ENCODE peak calls at places on chromosomes 12 and 14, in nine cellular contexts. S is tibial artery; V is heart right ventricle; A is adrenal gland; W is CD4-positive, alpha-beta memory T cell; C is GM23338; T is GM23248; Z is uterus; K is right lobe of liver. Y is an unnamed sample. For H3K4me1, the result is how much of the 10 kb centered on the place peaks cover.

GRCh38 chr12:388547-389137 is 478 bp downstream of the KDM5A start:
- DNase-seq in S (peak), V (no peak), A (no peak), W (peak), C (peak), T (peak), Z (no peak), K (peak), Y (peak)

GRCh38 chr12:94289551-94290312 is 141.4 kb downstream of the PLXNC1 start:
- DNase-seq in S (no peak), V (no peak), A (peak), W (no peak), C (no peak), T (peak), Z (peak), K (no peak), Y (no peak)

GRCh38 chr12:1185460-1186182 is 194.6 kb downstream of the ERC1 start:
- DNase-seq in S (no peak), V (no peak), A (no peak), W (no peak), C (no peak), T (no peak), Z (no peak), K (no peak), Y (no peak)

GRCh38 chr12:49959570-49960473 is 1.9 kb upstream of the AQP5 start:
- DNase-seq in S (no peak), V (no peak), A (no peak), W (no peak), C (peak), T (no peak), Z (no peak), K (no peak), Y (no peak)

GRCh38 chr12:130079254-130079653 is 83.0 kb upstream of the FZD10 start:
- DNase-seq in S (no peak), V (no peak), A (no peak), W (no peak), C (no peak), T (no peak), Z (no peak), K (no peak), Y (no peak)

GRCh38 chr12:71303199-71303598 is 136.4 kb upstream of the LGR5 start:
- DNase-seq in S (no peak), V (no peak), A (no peak), W (no peak), C (no peak), T (no peak), Z (no peak), K (no peak), Y (no peak)

GRCh38 chr14:68160269-68160668 is 340.7 kb downstream of the RAD51B start:
- DNase-seq in S (no peak), V (no peak), A (no peak), W (no peak), C (no peak), T (no peak), Z (no peak), K (no peak), Y (no peak)

GRCh38 chr12:95545731-95546490 is 5.4 kb downstream of the USP44 start:
- DNase-seq in S (no peak), V (no peak), A (no peak), W (no peak), C (peak), T (no peak), Z (no peak), K (no peak), Y (no peak)

GRCh38 chr14:70784886-70785285 is 24.4 kb downstream of the MAP3K9 start:
- DNase-seq in S (no peak), V (no peak), A (no peak), W (no peak), C (no peak), T (no peak), Z (no peak), K (no peak), Y (no peak)

GRCh38 chr12:29451886-29452285 is 45.6 kb downstream of the OVCH1 start:
- DNase-seq in S (no peak), V (no peak), A (no peak), W (no peak), C (no peak), T (no peak), Z (no peak), K (peak), Y (no peak)

GRCh38 chr14:60163741-60164140 is 1.5 kb downstream of the DHRS7 start:
- DNase-seq in S (no peak), V (no peak), A (no peak), W (no peak), C (peak), T (peak), Z (no peak), K (no peak), Y (no peak)

GRCh38 chr12:113302925-113303640 is 31.8 kb downstream of the SLC8B1 start:
- DNase-seq in S (no peak), V (no peak), A (no peak), W (no peak), C (no peak), T (no peak), Z (no peak), K (no peak), Y (no peak)

GRCh38 chr14:39807271-39807670 is 375.0 kb upstream of the FBXO33 start:
- DNase-seq in S (no peak), V (no peak), A (no peak), W (no peak), C (no peak), T (no peak), Z (no peak), K (no peak), Y (no peak)

GRCh38 chr12:110790301-110790700 is 47.6 kb upstream of the PPP1CC start:
- DNase-seq in S (no peak), V (no peak), A (no peak), W (no peak), C (no peak), T (peak), Z (no peak), K (no peak), Y (no peak)

GRCh38 chr14:78182722-78183121 is 12.5 kb downstream of the NRXN3 start:
- DNase-seq in S (no peak), V (no peak), A (no peak), W (no peak), C (no peak), T (no peak), Z (no peak), K (no peak), Y (no peak)

GRCh38 chr12:25994901-25995625 is 36.6 kb downstream of the RASSF8 start:
- DNase-seq in S (no peak), V (no peak), A (no peak), W (no peak), C (peak), T (peak), Z (no peak), K (no peak), Y (no peak)

GRCh38 chr12:40224439-40225291 is at the start of gene LRRK2:
- DNase-seq in S (peak), V (peak), A (peak), W (peak), C (peak), T (peak), Z (peak), K (peak), Y (peak)

GRCh38 chr14:34053666-34054065 is 102.8 kb upstream of the EGLN3 start:
- DNase-seq in S (no peak), V (peak), A (no peak), W (no peak), C (no peak), T (peak), Z (peak), K (no peak), Y (peak)

GRCh38 chr14:56862843-56863242 is 52.6 kb upstream of the OTX2 start:
- DNase-seq in S (no peak), V (no peak), A (no peak), W (no peak), C (no peak), T (no peak), Z (no peak), K (no peak), Y (no peak)

GRCh38 chr12:95316798-95317197 is 99.2 kb downstream of the VEZT start:
- DNase-seq in S (no peak), V (no peak), A (no peak), W (no peak), C (no peak), T (no peak), Z (no peak), K (no peak), Y (no peak)

GRCh38 chr12:57216014-57216891 is at the start of gene NXPH4:
- DNase-seq in S (no peak), V (no peak), A (no peak), W (no peak), C (peak), T (peak), Z (peak), K (no peak), Y (peak)

GRCh38 chr12:102498471-102498870 is 18.1 kb upstream of the IGF1 start:
- DNase-seq in S (no peak), V (no peak), A (no peak), W (no peak), C (no peak), T (no peak), Z (no peak), K (no peak), Y (no peak)

GRCh38 chr12:95529693-95530225 is 21.5 kb downstream of the USP44 start:
- DNase-seq in S (no peak), V (no peak), A (no peak), W (no peak), C (no peak), T (peak), Z (no peak), K (no peak), Y (no peak)

GRCh38 chr14:80325112-80325511 is 113.8 kb upstream of the DIO2 start:
- DNase-seq in S (no peak), V (no peak), A (no peak), W (no peak), C (no peak), T (no peak), Z (no peak), K (no peak), Y (no peak)

GRCh38 chr12:53185582-53186153 is 4.9 kb upstream of the CSAD start:
- DNase-seq in S (no peak), V (no peak), A (no peak), W (no peak), C (no peak), T (peak), Z (no peak), K (no peak), Y (no peak)

GRCh38 chr14:105014032-105014431 is 6.9 kb downstream of the CDCA4 start:
- DNase-seq in S (peak), V (no peak), A (no peak), W (no peak), C (no peak), T (no peak), Z (no peak), K (no peak), Y (no peak)

GRCh38 chr14:105013150-105013787 is 7.6 kb downstream of the CDCA4 start:
- DNase-seq in S (peak), V (peak), A (no peak), W (no peak), C (no peak), T (peak), Z (no peak), K (no peak), Y (peak)

GRCh38 chr14:105015905-105016304 is 5.0 kb downstream of the CDCA4 start:
- DNase-seq in S (no peak), V (no peak), A (no peak), W (no peak), C (no peak), T (no peak), Z (no peak), K (no peak), Y (no peak)

GRCh38 chr14:105015242-105015641 is 5.6 kb downstream of the CDCA4 start:
- DNase-seq in S (no peak), V (no peak), A (no peak), W (peak), C (no peak), T (no peak), Z (no peak), K (no peak), Y (no peak)

DNA sequence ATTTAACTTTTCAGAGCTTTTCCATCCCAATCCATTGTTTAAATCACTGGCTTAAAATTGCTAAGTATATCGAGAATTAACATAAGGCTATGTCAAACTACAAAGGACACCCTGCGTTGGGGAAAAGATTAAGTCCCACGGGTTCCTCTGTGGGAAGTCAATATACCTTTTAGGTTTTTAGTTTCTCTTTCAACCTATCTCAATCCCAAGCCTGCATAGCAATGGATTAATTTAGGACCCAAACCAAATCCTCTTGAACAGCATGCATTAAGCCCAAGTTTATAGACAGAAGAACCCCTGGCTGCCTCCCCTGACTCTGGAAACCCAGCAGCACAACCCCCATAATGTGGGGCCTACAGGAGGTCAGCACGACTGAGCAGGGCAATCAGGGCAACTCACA is 6.3 kb downstream of the CDCA4 start:
- DNase-seq in S (no peak), V (no peak), A (no peak), W (no peak), C (no peak), T (no peak), Z (no peak), K (no peak), Y (no peak)
- H3K4me3 ChIP-seq in S (no peak), V (no peak), A (no peak), W (peak), C (no peak), T (no peak), Z (no peak), K (no peak), Y (no peak)

GRCh38 chr12:46366771-46367170 is 5.8 kb downstream of the SLC38A2 start:
- DNase-seq in S (no peak), V (no peak), A (no peak), W (no peak), C (no peak), T (no peak), Z (no peak), K (no peak), Y (no peak)

GRCh38 chr12:46364300-46364696 is 8.3 kb downstream of the SLC38A2 start:
- DNase-seq in S (no peak), V (no peak), A (no peak), W (no peak), C (no peak), T (no peak), Z (no peak), K (no peak), Y (no peak)

GRCh38 chr12:46364777-46365580 is 7.6 kb downstream of the SLC38A2 start:
- DNase-seq in S (no peak), V (peak), A (peak), W (no peak), C (no peak), T (peak), Z (no peak), K (peak), Y (no peak)

GRCh38 chr12:46367351-46368029 is 5.1 kb downstream of the SLC38A2 start:
- DNase-seq in S (no peak), V (no peak), A (no peak), W (no peak), C (no peak), T (no peak), Z (no peak), K (no peak), Y (no peak)

DNA sequence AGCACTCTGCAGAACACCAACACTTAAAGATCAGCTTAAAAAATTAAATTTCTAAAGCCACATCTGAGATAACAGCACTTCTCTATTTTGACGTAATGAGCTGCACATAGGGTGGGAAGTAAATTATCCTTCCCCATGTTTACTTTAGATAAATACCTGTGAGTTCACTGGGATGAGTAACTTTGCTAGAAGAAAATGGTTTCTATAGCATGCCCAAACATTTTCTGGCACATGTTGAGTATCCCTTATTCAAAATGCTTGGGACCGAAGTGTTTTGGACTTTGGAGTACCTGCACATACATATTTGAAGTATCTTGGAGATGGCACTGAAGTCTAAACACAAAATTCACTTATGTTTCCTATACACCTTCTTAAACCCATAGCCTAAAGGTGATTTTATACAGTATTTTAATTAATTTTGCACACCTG is 6.6 kb downstream of the SLC38A2 start:
- DNase-seq in S (no peak), V (no peak), A (no peak), W (no peak), C (no peak), T (no peak), Z (no peak), K (no peak), Y (no peak)
- H3K4me1 ChIP-seq in S (half or more), V (half or more), A (half or more), W (half or more), C (under half), T (under half), Z (under half), K (under half), Y (half or more)

GRCh38 chr12:24944598-24944975 is 4.3 kb downstream of the BCAT1 start:
- DNase-seq in S (no peak), V (no peak), A (no peak), W (no peak), C (no peak), T (no peak), Z (no peak), K (no peak), Y (no peak)

GRCh38 chr12:24945039-24945438 is 3.9 kb downstream of the BCAT1 start:
- DNase-seq in S (no peak), V (no peak), A (no peak), W (no peak), C (no peak), T (no peak), Z (no peak), K (no peak), Y (no peak)

GRCh38 chr12:24947541-24948451 is 1.1 kb downstream of the BCAT1 start:
- DNase-seq in S (no peak), V (no peak), A (no peak), W (peak), C (peak), T (peak), Z (no peak), K (no peak), Y (no peak)

GRCh38 chr12:24943947-24944597 is 4.8 kb downstream of the BCAT1 start:
- DNase-seq in S (no peak), V (no peak), A (no peak), W (no peak), C (peak), T (no peak), Z (no peak), K (no peak), Y (no peak)

GRCh38 chr12:24945822-24946221 is 3.1 kb downstream of the BCAT1 start:
- DNase-seq in S (no peak), V (no peak), A (no peak), W (no peak), C (no peak), T (no peak), Z (no peak), K (no peak), Y (no peak)
- H3K4me3 ChIP-seq in S (no peak), V (no peak), A (no peak), W (no peak), C (peak), T (peak), Z (no peak), K (no peak), Y (no peak)

GRCh38 chr14:26444745-26445144 is 153.1 kb downstream of the NOVA1 start:
- DNase-seq in S (no peak), V (no peak), A (no peak), W (no peak), C (peak), T (peak), Z (no peak), K (no peak), Y (no peak)
- H3K4me1 ChIP-seq in S (under half), V (under half), A (under half), W (under half), C (under half), T (under half), Z (under half), K (under half), Y (under half)

DNA sequence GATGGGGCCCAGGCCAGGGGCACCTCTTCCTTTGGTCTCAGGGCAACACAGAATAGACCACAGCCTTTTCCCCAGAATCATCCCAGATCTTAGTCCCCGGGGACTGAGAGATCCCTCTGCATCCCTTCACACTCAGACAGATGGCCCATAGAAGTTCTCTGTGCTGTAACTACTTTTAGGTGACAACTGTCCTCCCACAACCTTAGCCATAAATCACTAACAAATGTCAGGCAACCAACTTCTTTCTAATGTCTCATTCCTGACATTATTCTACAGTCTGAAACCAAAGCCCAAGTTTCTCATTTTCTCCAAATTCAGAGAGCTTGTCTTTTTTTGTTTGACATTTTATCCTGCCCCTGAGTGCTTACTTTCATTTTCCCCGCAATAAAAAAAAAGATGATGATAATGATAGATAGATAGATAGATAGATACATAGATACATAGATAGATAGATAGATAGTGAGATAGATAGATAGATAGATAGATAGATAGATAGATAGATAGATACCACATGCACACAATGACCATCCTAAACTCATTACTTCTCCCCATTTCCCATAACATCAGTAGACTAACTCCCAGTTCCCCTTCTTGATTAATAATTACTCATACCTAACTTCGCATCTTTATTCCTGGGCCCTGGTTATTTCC is 28.6 kb downstream of the DUSP6 start:
- DNase-seq in S (no peak), V (no peak), A (no peak), W (no peak), C (no peak), T (no peak), Z (no peak), K (no peak), Y (no peak)
- H3K4me3 ChIP-seq in S (no peak), V (no peak), A (no peak), W (no peak), C (no peak), T (no peak), Z (no peak), K (no peak), Y (no peak)

DNA sequence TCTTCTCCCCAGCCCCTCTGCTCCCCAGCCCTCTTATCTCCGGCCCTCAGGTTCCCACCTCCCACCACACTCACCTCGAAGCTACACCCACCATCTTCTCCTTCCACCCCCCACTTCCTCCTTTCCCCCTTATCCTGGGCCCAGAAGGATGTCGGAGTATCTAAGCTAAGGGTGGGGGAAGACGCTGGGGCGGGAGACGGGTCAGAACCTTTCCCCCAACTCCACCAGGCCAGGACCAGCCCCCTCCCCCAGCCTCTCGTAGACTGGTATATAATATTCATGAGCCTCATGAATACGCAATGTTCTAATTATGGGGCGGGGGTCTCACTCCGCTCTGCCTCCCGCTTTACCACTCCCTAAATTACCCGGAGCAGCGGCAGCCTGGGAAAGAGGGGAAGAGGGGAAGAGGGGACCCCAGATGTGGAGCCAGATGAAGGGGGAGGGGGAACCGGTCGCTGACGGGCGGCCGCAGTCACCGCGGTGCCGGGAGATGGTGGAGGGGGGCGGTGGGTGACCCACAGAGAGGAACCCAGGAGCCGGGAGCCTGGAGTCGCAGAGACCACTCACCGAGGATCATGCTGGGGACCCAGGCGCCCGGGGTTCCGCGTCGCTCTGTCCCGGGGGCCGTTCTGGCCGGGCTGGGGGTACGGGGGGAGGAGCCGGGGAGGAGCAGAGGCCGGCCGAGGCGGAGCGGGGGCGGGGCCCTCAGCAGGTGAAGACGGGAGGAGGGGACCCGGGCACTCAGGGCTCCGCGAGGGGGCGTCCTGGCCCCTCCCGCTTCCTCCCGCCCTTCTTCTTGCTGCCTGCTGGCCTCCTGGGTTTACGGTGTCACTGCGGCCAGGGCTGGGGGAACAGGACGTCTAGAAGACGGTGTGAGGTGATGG is 6.4 kb upstream of the ZNF385A start:
- DNase-seq in S (no peak), V (no peak), A (no peak), W (peak), C (peak), T (no peak), Z (no peak), K (no peak), Y (peak)
- H3K4me1 ChIP-seq in S (under half), V (under half), A (under half), W (under half), C (half or more), T (under half), Z (under half), K (under half), Y (under half)